ENCODE peak calls at places on chromosomes 2 and 18, in seven cellular contexts. Q, B, G, M, N, Y and O are unnamed samples.

GRCh38 chr2:129798626-129799025 is 180.8 kb upstream of the RAB6C start:
- DNase-seq in Q (peak; percentile 9), B (no peak), G (no peak), M (no peak), N (no peak), Y (no peak), O (no peak)

GRCh38 chr2:119549236-119549635 is 5.0 kb downstream of the CFAP221 start:
- DNase-seq in Q (no peak), B (peak; percentile 8), G (peak; percentile 80), M (no peak), N (no peak), Y (no peak), O (no peak)

GRCh38 chr2:217707116-217707742 is 295.6 kb downstream of the TNS1 start:
- DNase-seq in Q (no peak), B (peak; percentile 56), G (peak; percentile 65), M (no peak), N (no peak), Y (peak; percentile 65), O (peak; percentile 60)

GRCh38 chr2:156536534-156536933 is 100.4 kb downstream of the GPD2 start:
- DNase-seq in Q (no peak), B (no peak), G (peak; percentile 5), M (no peak), N (no peak), Y (no peak), O (no peak)

GRCh38 chr2:201968045-201968444 is 65.6 kb upstream of the FZD7 start:
- DNase-seq in Q (no peak), B (no peak), G (no peak), M (no peak), N (no peak), Y (no peak), O (no peak)

GRCh38 chr2:216799873-216800421 is 59.9 kb downstream of the TNP1 start:
- DNase-seq in Q (no peak), B (peak; percentile 74), G (peak; percentile 58), M (no peak), N (no peak), Y (peak; percentile 45), O (no peak)

GRCh38 chr2:29920130-29920577 is 1.2 kb downstream of the ALK start:
- DNase-seq in Q (peak; percentile 90), B (no peak), G (peak; percentile 60), M (no peak), N (peak; percentile 27), Y (peak; percentile 79), O (peak; percentile 29)

GRCh38 chr2:18544171-18544570 is 16.3 kb downstream of the RDH14 start:
- DNase-seq in Q (no peak), B (no peak), G (peak; percentile 23), M (no peak), N (no peak), Y (no peak), O (no peak)

GRCh38 chr2:239308696-239309397 is 92.0 kb downstream of the HDAC4 start:
- DNase-seq in Q (peak; percentile 28), B (peak; percentile 80), G (no peak), M (no peak), N (no peak), Y (peak; percentile 70), O (no peak)

GRCh38 chr2:225598426-225598825 is 198.9 kb downstream of the NYAP2 start:
- DNase-seq in Q (no peak), B (no peak), G (peak; percentile 66), M (no peak), N (no peak), Y (no peak), O (no peak)

GRCh38 chr2:152861349-152861942 is 143.0 kb downstream of the ARL6IP6 start:
- DNase-seq in Q (peak; percentile 49), B (peak; percentile 12), G (no peak), M (no peak), N (peak; percentile 36), Y (no peak), O (peak; percentile 21)

GRCh38 chr18:36580266-36580665 is 248.5 kb downstream of the TPGS2 start:
- DNase-seq in Q (no peak), B (peak; percentile 51), G (peak; percentile 63), M (no peak), N (no peak), Y (peak; percentile 68), O (no peak)

GRCh38 chr18:59249186-59249774 is 24.0 kb downstream of the RAX start:
- DNase-seq in Q (peak; percentile 55), B (peak; percentile 80), G (peak; percentile 64), M (no peak), N (peak; percentile 69), Y (no peak), O (peak; percentile 45)

GRCh38 chr2:129661942-129662341 is 317.5 kb upstream of the RAB6C start:
- DNase-seq in Q (no peak), B (no peak), G (no peak), M (no peak), N (no peak), Y (no peak), O (no peak)

GRCh38 chr2:203659650-203660049 is 46.8 kb upstream of the CD28 start:
- DNase-seq in Q (no peak), B (no peak), G (no peak), M (no peak), N (no peak), Y (no peak), O (no peak)

GRCh38 chr2:119106301-119106897 is 52.2 kb downstream of the C1QL2 start:
- DNase-seq in Q (peak; percentile 66), B (peak; percentile 33), G (peak; percentile 23), M (no peak), N (peak; percentile 19), Y (peak; percentile 53), O (no peak)

GRCh38 chr2:195115738-195116137 is 541.3 kb upstream of the SLC39A10 start:
- DNase-seq in Q (no peak), B (no peak), G (no peak), M (no peak), N (no peak), Y (no peak), O (no peak)

GRCh38 chr18:23231340-23232021 is 96.2 kb downstream of the CABLES1 start:
- DNase-seq in Q (no peak), B (peak; percentile 92), G (peak; percentile 92), M (peak; percentile 37), N (no peak), Y (no peak), O (no peak)

GRCh38 chr2:218832081-218832480 is 478 bp upstream of the PRKAG3 start:
- DNase-seq in Q (no peak), B (no peak), G (no peak), M (no peak), N (no peak), Y (no peak), O (no peak)

GRCh38 chr2:29317077-29317517 is 201.9 kb downstream of the CLIP4 start:
- DNase-seq in Q (no peak), B (no peak), G (peak; percentile 94), M (no peak), N (no peak), Y (no peak), O (no peak)

GRCh38 chr18:46341989-46342525 is 237.9 kb downstream of the HAUS1 start:
- DNase-seq in Q (no peak), B (no peak), G (no peak), M (no peak), N (no peak), Y (no peak), O (no peak)

GRCh38 chr2:197978971-197979370 is 174.6 kb downstream of the PLCL1 start:
- DNase-seq in Q (no peak), B (no peak), G (no peak), M (no peak), N (no peak), Y (no peak), O (no peak)

GRCh38 chr2:197972017-197972416 is 167.6 kb downstream of the PLCL1 start:
- DNase-seq in Q (no peak), B (peak; percentile 72), G (peak; percentile 73), M (no peak), N (no peak), Y (no peak), O (no peak)

GRCh38 chr2:197973772-197974171 is 169.4 kb downstream of the PLCL1 start:
- DNase-seq in Q (no peak), B (no peak), G (no peak), M (no peak), N (no peak), Y (no peak), O (no peak)

GRCh38 chr2:197972587-197972986 is 168.2 kb downstream of the PLCL1 start:
- DNase-seq in Q (no peak), B (no peak), G (no peak), M (no peak), N (no peak), Y (no peak), O (no peak)

GRCh38 chr2:197975956-197976519 is 171.6 kb downstream of the PLCL1 start:
- DNase-seq in Q (no peak), B (no peak), G (peak; percentile 16), M (no peak), N (no peak), Y (no peak), O (no peak)
- H3K27ac ChIP-seq in Q (no peak overlapping the region), B (no peak overlapping the region), G (no peak overlapping the region), M (no peak overlapping the region), N (no peak overlapping the region), Y (no peak overlapping the region), O (no peak overlapping the region)

DNA sequence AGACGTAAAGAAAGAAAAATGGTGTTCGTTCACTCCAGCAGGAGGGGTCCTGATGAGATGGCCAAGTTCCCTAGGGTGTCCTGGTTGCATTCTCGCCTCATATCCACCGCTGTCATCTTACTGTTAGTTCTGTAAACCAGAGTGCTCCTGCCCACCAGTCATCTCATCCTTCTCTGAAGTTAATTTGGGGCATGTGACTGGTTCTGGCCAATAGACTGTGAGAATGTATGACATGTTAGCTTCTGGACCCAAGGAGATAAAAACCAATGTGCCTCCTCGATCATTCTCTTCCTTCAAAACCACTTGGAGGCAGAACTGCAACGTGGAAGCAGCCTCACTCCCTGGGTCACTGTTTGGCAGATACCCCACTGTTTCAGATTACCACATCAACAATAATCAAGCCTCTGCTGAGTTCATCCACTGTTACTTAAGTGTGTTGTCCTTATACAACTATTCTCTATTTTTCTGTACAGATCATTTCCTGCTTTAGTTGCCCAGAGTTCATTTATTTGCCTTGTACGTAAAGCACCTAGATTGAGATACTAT is 759.1 kb downstream of the TSN start:
- DNase-seq in Q (no peak), B (no peak), G (no peak), M (no peak), N (no peak), Y (no peak), O (no peak)
- TF ChIP-seq CTCF in Q (no peak), B (no peak), G (no peak), M (no peak), N (no peak), Y (no peak), O (no peak)

GRCh38 chr18:22106536-22107292 is 62.7 kb upstream of the GATA6 start:
- DNase-seq in Q (no peak), B (peak; percentile 6), G (peak; percentile 65), M (no peak), N (peak; percentile 17), Y (no peak), O (peak; percentile 11)
- H3K27ac ChIP-seq in Q (no peak overlapping the region), B (no peak overlapping the region), G (no peak overlapping the region), M (no peak overlapping the region), N (no peak overlapping the region), Y (no peak overlapping the region), O (no peak overlapping the region)

DNA sequence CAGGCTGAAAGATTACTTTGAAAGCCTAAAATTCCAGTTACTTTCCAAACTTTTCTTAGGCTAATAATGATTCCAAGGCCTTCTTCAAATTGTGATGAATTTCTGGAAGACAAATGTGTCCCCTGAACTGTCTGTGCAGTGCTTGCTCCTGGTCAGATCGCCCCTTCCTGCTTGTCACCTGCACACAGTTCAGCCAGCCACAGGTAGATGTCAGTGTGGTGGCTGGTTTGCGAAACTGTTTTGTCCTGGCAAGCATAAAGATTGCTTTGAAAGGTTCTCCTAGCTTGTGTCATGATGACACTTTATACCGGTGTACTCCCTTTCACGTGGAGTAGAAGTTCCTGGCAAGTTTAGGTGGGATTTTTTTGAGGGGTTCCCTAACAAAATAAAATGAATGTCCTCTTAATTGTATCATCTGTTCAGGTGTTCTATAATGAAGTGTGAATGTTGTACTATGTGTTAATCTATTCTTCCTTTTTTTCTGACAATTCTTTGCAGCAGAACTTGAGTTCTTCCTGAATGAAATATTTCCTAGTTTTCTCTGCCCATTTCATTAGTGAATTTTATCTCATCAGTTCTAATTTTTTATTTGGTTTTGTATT is 298.8 kb downstream of the ZNF407 start:
- DNase-seq in Q (peak; percentile 68), B (peak; percentile 12), G (no peak), M (no peak), N (peak; percentile 51), Y (no peak), O (peak; percentile 50)
- TF ChIP-seq CTCF in Q (peak; percentile 85), B (peak; percentile 11), G (no peak), M (peak; percentile 65), N (peak; percentile 39), Y (no peak), O (no peak)